ENCODE peak calls at places on chromosome 14, in nine cellular contexts. A, S, R, F, T, D, E, W and K are unnamed samples.

GRCh38 chr14:79613625-79614024 is 597.7 kb downstream of the DIO2 start:
- DNase-seq in F (no peak), E (no peak), R (no peak), D (no peak), S (no peak), T (no peak), A (no peak), W (no peak), K (no peak)

GRCh38 chr14:41925409-41925808 is 318.7 kb downstream of the LRFN5 start:
- DNase-seq in D (no peak), A (peak), R (no peak), T (no peak), S (peak), F (no peak), E (peak), W (no peak), K (no peak)

GRCh38 chr14:78598046-78598652 is 428.0 kb downstream of the NRXN3 start:
- DNase-seq in W (peak), T (peak), D (no peak), R (no peak), E (peak), S (peak), A (peak), F (peak), K (no peak)

GRCh38 chr14:104888489-104889373 is 23.7 kb downstream of the CEP170B start:
- DNase-seq in F (no peak), A (no peak), D (peak), W (no peak), T (no peak), S (no peak), R (no peak), E (no peak), K (peak)

GRCh38 chr14:91866061-91866460 is 1.3 kb downstream of the TC2N start:
- DNase-seq in E (no peak), R (no peak), T (no peak), F (peak), A (no peak), S (no peak), W (no peak), D (no peak), K (no peak)

GRCh38 chr14:64871344-64871743 is 8.4 kb downstream of the SPTB start:
- DNase-seq in F (no peak), W (no peak), D (no peak), S (no peak), A (no peak), E (no peak), R (no peak), T (no peak), K (no peak)

GRCh38 chr14:91402278-91403068 is 15.1 kb downstream of the CCDC88C start:
- DNase-seq in S (no peak), D (no peak), W (no peak), A (no peak), F (no peak), R (no peak), T (peak), E (no peak), K (no peak)

GRCh38 chr14:71583246-71583645 is 349.0 kb upstream of the RGS6 start:
- DNase-seq in R (no peak), S (no peak), T (no peak), W (peak), D (no peak), A (no peak), F (no peak), E (no peak), K (no peak)

GRCh38 chr14:59631237-59631636 is 54.6 kb upstream of the CCDC175 start:
- DNase-seq in S (peak), E (peak), A (peak), R (no peak), T (no peak), F (no peak), W (no peak), D (no peak), K (no peak)